ENCODE peak calls at places on chromosomes 2 and 18, in ten cellular contexts. Q is right cardiac atrium, A is NCI-H1930, G is NCI-H1417, D is neural crest cell, Z is AG09309, U is A549, W is progenitor cell of endocrine pancreas, P is fibroblast of pulmonary artery, B is NCI-H1436. Y is an unnamed sample.

GRCh38 chr2:110674620-110675555 is 3.0 kb downstream of the BUB1 start:
- DNase-seq in D (no peak), P (peak), U (peak), A (no peak), B (no peak), W (no peak), Q (no peak), G (no peak), Z (no peak), Y (no peak)

GRCh38 chr2:223563462-223563861 is 38.7 kb downstream of the SCG2 start:
- DNase-seq in Q (no peak), U (peak), Z (peak), A (peak), G (peak), P (peak), W (no peak), B (peak), D (no peak), Y (no peak)

GRCh38 chr2:216546646-216547403 is 48.2 kb downstream of the RPL37A start:
- DNase-seq in P (no peak), B (no peak), A (no peak), W (no peak), D (no peak), Z (no peak), Q (no peak), G (no peak), U (no peak), Y (no peak)

GRCh38 chr2:173969886-173970285 is 4.7 kb upstream of the SP3 start:
- DNase-seq in W (no peak), U (no peak), P (no peak), B (no peak), D (no peak), A (no peak), Q (no peak), G (no peak), Z (no peak), Y (no peak)

GRCh38 chr2:15260813-15261212 is 300.3 kb downstream of the NBAS start:
- DNase-seq in W (no peak), Z (no peak), Q (no peak), B (no peak), A (no peak), U (no peak), D (no peak), G (peak), P (no peak), Y (no peak)

GRCh38 chr18:79770501-79770815 is 27.3 kb upstream of the KCNG2 start:
- DNase-seq in G (no peak), W (no peak), U (no peak), Q (no peak), A (no peak), P (no peak), B (no peak), D (no peak), Z (no peak), Y (no peak)

GRCh38 chr2:137706786-137707613 is 257.3 kb upstream of the HNMT start:
- DNase-seq in G (no peak), U (no peak), A (no peak), D (no peak), B (no peak), Z (no peak), P (no peak), W (no peak), Q (peak), Y (no peak)

GRCh38 chr18:33051397-33051796 is 278.6 kb upstream of the KLHL14 start:
- DNase-seq in Q (no peak), P (peak), A (peak), U (no peak), D (no peak), W (no peak), B (peak), G (peak), Z (no peak), Y (no peak)

GRCh38 chr2:232075859-232076258 is 114.3 kb downstream of the DIS3L2 start:
- DNase-seq in A (no peak), P (no peak), D (no peak), Z (no peak), B (no peak), Q (no peak), W (no peak), U (no peak), G (no peak), Y (no peak)

GRCh38 chr2:204550738-204551137 is 5.5 kb downstream of the PARD3B start:
- DNase-seq in A (no peak), D (no peak), Z (peak), B (no peak), G (no peak), P (peak), W (no peak), U (no peak), Q (no peak), Y (no peak)

GRCh38 chr2:23349508-23349907 is 35.5 kb upstream of the KLHL29 start:
- DNase-seq in P (no peak), A (no peak), D (no peak), W (no peak), G (no peak), Z (no peak), B (no peak), U (no peak), Q (no peak), Y (no peak)

GRCh38 chr2:188984126-188984525 is 10.0 kb downstream of the COL3A1 start:
- DNase-seq in W (no peak), G (no peak), U (peak), D (no peak), B (no peak), Q (no peak), A (no peak), P (peak), Z (no peak), Y (no peak)

GRCh38 chr2:143029141-143029540 is 100.1 kb upstream of the ARHGAP15 start:
- DNase-seq in P (no peak), Q (no peak), G (no peak), Z (no peak), U (no peak), B (no peak), D (no peak), W (no peak), A (no peak), Y (no peak)

GRCh38 chr18:35121038-35121437 is 79.8 kb downstream of the MAPRE2 start:
- DNase-seq in Q (no peak), B (no peak), A (no peak), D (no peak), G (no peak), W (no peak), Z (no peak), P (no peak), U (no peak), Y (no peak)

GRCh38 chr2:62727876-62728566 is 22.5 kb downstream of the EHBP1 start:
- DNase-seq in G (no peak), W (no peak), B (no peak), Z (no peak), U (no peak), A (no peak), P (no peak), D (no peak), Q (no peak), Y (no peak)

GRCh38 chr2:165007162-165007744 is 51.9 kb upstream of the SLC38A11 start:
- DNase-seq in B (no peak), W (no peak), A (no peak), U (no peak), Z (no peak), Q (no peak), D (no peak), P (no peak), G (no peak), Y (no peak)

GRCh38 chr2:148888003-148888501 is 13.0 kb downstream of the KIF5C start:
- DNase-seq in Q (no peak), D (no peak), G (peak), W (peak), P (no peak), U (no peak), Z (no peak), B (peak), A (no peak), Y (no peak)

GRCh38 chr2:133266075-133266925 is 302.0 kb downstream of the NCKAP5 start:
- DNase-seq in U (peak), D (peak), G (peak), W (peak), Z (no peak), B (no peak), P (no peak), A (no peak), Q (peak), Y (no peak)

GRCh38 chr2:201807452-201807980 is 1.2 kb downstream of the CDK15 start:
- DNase-seq in P (peak), W (no peak), D (no peak), U (no peak), B (no peak), G (no peak), Z (peak), A (no peak), Q (peak), Y (no peak)

GRCh38 chr2:19484736-19485135 is 126.3 kb upstream of the OSR1 start:
- DNase-seq in G (no peak), Z (no peak), P (no peak), B (no peak), U (no peak), W (no peak), D (no peak), A (no peak), Q (no peak), Y (no peak)

GRCh38 chr2:150122871-150123588 is 364.4 kb downstream of the RND3 start:
- DNase-seq in A (no peak), B (no peak), D (no peak), Q (no peak), W (no peak), P (no peak), Z (no peak), G (no peak), U (peak), Y (no peak)

GRCh38 chr18:76687271-76688006 is 134.9 kb upstream of the ZNF236 start:
- DNase-seq in U (no peak), Q (no peak), A (no peak), P (no peak), B (no peak), D (no peak), G (peak), W (no peak), Z (no peak), Y (no peak)

GRCh38 chr2:64228126-64228678 is 84.0 kb upstream of the PELI1 start:
- DNase-seq in B (peak), P (peak), W (peak), A (peak), Z (no peak), U (peak), G (peak), Q (peak), D (peak), Y (peak)

GRCh38 chr2:200137275-200137674 is 169.2 kb upstream of the SPATS2L start:
- DNase-seq in Z (no peak), P (no peak), W (no peak), Q (no peak), B (no peak), A (no peak), D (no peak), G (no peak), U (no peak), Y (no peak)

GRCh38 chr2:237625777-237626176 is 1.6 kb upstream of the LRRFIP1 start:
- DNase-seq in G (no peak), B (no peak), D (no peak), W (no peak), Q (no peak), P (no peak), Z (no peak), A (no peak), U (no peak), Y (no peak)

GRCh38 chr2:113220970-113221708 is 47.4 kb downstream of the PSD4 start:
- DNase-seq in P (no peak), D (no peak), G (no peak), A (no peak), W (no peak), Z (no peak), Q (no peak), B (no peak), U (no peak), Y (no peak)

GRCh38 chr18:58416704-58417683 is 211.9 kb downstream of the ALPK2 start:
- DNase-seq in G (no peak), P (peak), A (no peak), B (no peak), Z (no peak), W (no peak), D (no peak), U (peak), Q (no peak), Y (no peak)

GRCh38 chr2:60840880-60841279 is 40.5 kb upstream of the REL start:
- DNase-seq in D (no peak), A (no peak), P (no peak), Z (no peak), Q (no peak), U (no peak), B (no peak), W (no peak), G (no peak), Y (no peak)

GRCh38 chr2:237281900-237282306 is 132.1 kb downstream of the COL6A3 start:
- DNase-seq in A (no peak), Q (no peak), Z (peak), P (peak), W (no peak), U (no peak), G (no peak), B (no peak), D (no peak), Y (no peak)

GRCh38 chr18:75784413-75784812 is 356.9 kb upstream of the SMIM21 start:
- DNase-seq in A (no peak), D (peak), U (no peak), W (no peak), P (no peak), G (no peak), Z (no peak), Q (no peak), B (no peak), Y (no peak)

GRCh38 chr18:46917808-46918600 is 602 bp downstream of the KATNAL2 start:
- DNase-seq in U (peak), W (no peak), P (peak), Q (peak), G (no peak), B (no peak), D (no peak), Z (no peak), A (no peak), Y (no peak)

GRCh38 chr18:62341423-62341920 is 16.4 kb downstream of the TNFRSF11A start:
- DNase-seq in P (no peak), W (no peak), Q (no peak), Z (no peak), G (peak), U (no peak), B (peak), D (no peak), A (no peak), Y (no peak)

GRCh38 chr2:205409403-205409802 is 272.9 kb upstream of the NRP2 start:
- DNase-seq in A (no peak), W (no peak), B (no peak), Q (no peak), G (no peak), Z (no peak), U (no peak), D (no peak), P (no peak), Y (no peak)

GRCh38 chr18:23627325-23627724 is 35.4 kb downstream of the ANKRD29 start:
- DNase-seq in Z (peak), Q (no peak), D (no peak), B (no peak), A (no peak), U (peak), P (peak), G (no peak), W (no peak), Y (no peak)

GRCh38 chr2:96939415-96939814 is 47.0 kb downstream of the FAM178B start:
- DNase-seq in A (no peak), Q (no peak), D (no peak), W (no peak), P (no peak), B (no peak), Z (no peak), U (no peak), G (no peak), Y (no peak)

GRCh38 chr2:46487667-46488333 is 8.4 kb downstream of the TMEM247 start:
- DNase-seq in A (no peak), D (no peak), P (peak), G (no peak), B (no peak), Q (peak), Z (no peak), W (no peak), U (peak), Y (no peak)

GRCh38 chr2:106269591-106270291 is 75.6 kb upstream of the UXS1 start:
- DNase-seq in Z (no peak), W (no peak), D (no peak), G (peak), B (peak), Q (peak), A (no peak), P (no peak), U (peak), Y (no peak)

GRCh38 chr2:240898108-240898730 is 2.3 kb upstream of the MAB21L4 start:
- DNase-seq in Q (peak), W (no peak), P (no peak), A (no peak), D (no peak), Z (no peak), G (no peak), U (no peak), B (no peak), Y (no peak)

Y was measured in type B pancreatic cell.